ENCODE peak calls at places on chromosomes 5 and 9, in four cellular contexts. F, U, Z and D are unnamed samples.

GRCh38 chr9:123389070-123389469 is 33.1 kb downstream of the CRB2 start:
- DNase-seq in F (no peak), U (no peak), Z (no peak), D (no peak)

GRCh38 chr5:83133797-83134196 is 56.5 kb downstream of the XRCC4 start:
- DNase-seq in F (no peak), U (no peak), Z (no peak), D (no peak)

GRCh38 chr5:158212915-158213314 is 354.0 kb upstream of the CLINT1 start:
- DNase-seq in F (no peak), U (peak), Z (no peak), D (peak)

GRCh38 chr9:114396558-114397218 is 8.9 kb upstream of the AKNA start:
- DNase-seq in F (no peak), U (no peak), Z (peak), D (peak)

GRCh38 chr9:113485761-113486115 is 22.2 kb downstream of the RGS3 start:
- DNase-seq in F (no peak), U (no peak), Z (no peak), D (no peak)

GRCh38 chr5:158928405-158928804 is 171.3 kb downstream of the EBF1 start:
- DNase-seq in F (no peak), U (no peak), Z (no peak), D (no peak)

GRCh38 chr5:72633649-72634048 is 126.4 kb upstream of the ZNF366 start:
- DNase-seq in F (no peak), U (no peak), Z (no peak), D (no peak)

GRCh38 chr9:127194881-127195713 is 69.5 kb upstream of the GARNL3 start:
- DNase-seq in F (no peak), U (peak), Z (peak), D (peak)

GRCh38 chr9:89038354-89039091 is 47.3 kb downstream of the S1PR3 start:
- DNase-seq in F (no peak), U (no peak), Z (no peak), D (no peak)

GRCh38 chr9:107363511-107364182 is 80.6 kb downstream of the RAD23B start:
- DNase-seq in F (no peak), U (no peak), Z (no peak), D (no peak)

GRCh38 chr5:128038641-128039040 is 44.9 kb upstream of the SLC12A2 start:
- DNase-seq in F (no peak), U (peak), Z (peak), D (peak)

GRCh38 chr9:33452828-33453271 is 5.5 kb upstream of the AQP3 start:
- DNase-seq in F (peak), U (peak), Z (peak), D (peak)

GRCh38 chr5:90381213-90381929 is 28.2 kb downstream of the CETN3 start:
- DNase-seq in F (no peak), U (no peak), Z (no peak), D (no peak)
- TF ChIP-seq CHD2 in F (no peak), U (no peak), Z (no peak), D (no peak)

GRCh38 chr5:111142932-111143331 is 50.8 kb downstream of the WDR36 start:
- DNase-seq in F (no peak), U (no peak), Z (no peak), D (no peak)
- TF ChIP-seq MAFK in F (no peak), U (peak), Z (peak), D (no peak)

GRCh38 chr9:134591573-134591981 is 50.0 kb upstream of the COL5A1 start:
- DNase-seq in F (no peak), U (no peak), Z (no peak), D (no peak)
- TF ChIP-seq RNF2 in F (no peak), U (no peak), Z (no peak), D (no peak)

GRCh38 chr5:163506726-163507125 is 1.3 kb downstream of the MAT2B start:
- DNase-seq in F (no peak), U (no peak), Z (no peak), D (no peak)

GRCh38 chr5:163505049-163505474 is 357 bp upstream of the MAT2B start:
- DNase-seq in F (no peak), U (peak), Z (no peak), D (no peak)

GRCh38 chr5:163508753-163509152 is 3.3 kb downstream of the MAT2B start:
- DNase-seq in F (no peak), U (no peak), Z (no peak), D (no peak)

GRCh38 chr5:163505475-163506457 is at the start of gene MAT2B:
- DNase-seq in F (peak), U (peak), Z (peak), D (peak)

GRCh38 chr5:163509288-163510040 is 4.0 kb downstream of the MAT2B start:
- DNase-seq in F (no peak), U (no peak), Z (peak), D (peak)
- TF ChIP-seq CHD2 in F (no peak), U (no peak), Z (no peak), D (no peak)

DNA sequence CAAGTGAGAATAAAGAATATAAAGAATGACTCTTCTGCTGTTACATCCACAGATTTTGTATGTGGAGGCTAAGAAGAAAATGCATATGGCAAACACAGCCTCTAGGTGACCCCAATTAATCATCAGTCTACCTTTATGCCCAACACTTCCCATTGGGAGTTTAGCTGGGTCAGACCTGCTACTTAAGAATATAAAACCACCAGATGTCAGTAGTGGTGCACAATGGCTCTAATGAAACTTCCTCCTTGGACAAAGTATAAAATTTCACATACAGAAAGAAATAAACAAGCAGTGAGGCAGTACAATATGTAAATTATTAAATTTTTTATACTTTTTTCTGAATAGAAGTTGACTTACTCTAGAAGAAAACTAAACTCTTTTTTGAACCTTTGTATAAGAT is 539.9 kb downstream of the BRINP1 start:
- DNase-seq in F (no peak), U (no peak), Z (no peak), D (no peak)
- TF ChIP-seq MAFK in F (no peak), U (no peak), Z (no peak), D (no peak)

GRCh38 chr9:20303066-20303465 is 319.2 kb downstream of the MLLT3 start:
- DNase-seq in F (no peak), U (no peak), Z (no peak), D (no peak)
- TF ChIP-seq RNF2 in F (no peak), U (no peak), Z (no peak), D (no peak)